ENCODE peak calls at places on chromosomes 5 and 9, in five cellular contexts. T is activated T-cell treated with anti-CD3 and anti-CD28 coated beads for 48 hours; D is effector memory CD8-positive, alpha-beta T cell; H is stimulated activated CD4-positive, alpha-beta T cell treated with anti-CD3 and anti-CD28 coated beads, TNF-alpha, amount 100 ng/mL, for 1 hour; P is HEK293T. V is an unnamed sample.

GRCh38 chr5:172502969-172503368 is 48.6 kb upstream of the SH3PXD2B start:
- DNase-seq in T (no peak), D (no peak), H (no peak), P (peak), V (no peak)

GRCh38 chr5:137734962-137735530 is 843 bp downstream of the KLHL3 start:
- DNase-seq in T (no peak), D (no peak), H (no peak), P (no peak), V (peak)

GRCh38 chr9:83070257-83070656 is 7.3 kb upstream of the RASEF start:
- DNase-seq in T (no peak), D (no peak), H (no peak), P (no peak), V (no peak)

GRCh38 chr9:34484678-34485077 is 26.1 kb downstream of the DNAI1 start:
- DNase-seq in T (no peak), D (no peak), H (no peak), P (no peak), V (no peak)

GRCh38 chr5:92309336-92309991 is 926.3 kb upstream of the ARRDC3 start:
- DNase-seq in T (no peak), D (no peak), H (no peak), P (peak), V (peak)

GRCh38 chr9:85662558-85662957 is 79.2 kb downstream of the AGTPBP1 start:
- DNase-seq in T (no peak), D (no peak), H (no peak), P (no peak), V (peak)

GRCh38 chr5:96509313-96509712 is 76.3 kb upstream of the PCSK1 start:
- DNase-seq in T (no peak), D (no peak), H (no peak), P (no peak), V (peak)

GRCh38 chr5:71719092-71719964 is at the start of gene CARTPT:
- DNase-seq in T (no peak), D (no peak), H (no peak), P (no peak), V (peak)

GRCh38 chr9:72460342-72461312 is 60.8 kb upstream of the TMC1 start:
- DNase-seq in T (no peak), D (no peak), H (no peak), P (no peak), V (no peak)

GRCh38 chr5:112016980-112017379 is 260.0 kb upstream of the NREP start:
- DNase-seq in T (no peak), D (no peak), H (no peak), P (no peak), V (no peak)

GRCh38 chr9:71509054-71509453 is 259.3 kb downstream of the CEMIP2 start:
- DNase-seq in T (no peak), D (no peak), H (no peak), P (no peak), V (no peak)

GRCh38 chr5:112848116-112848811 is 12.8 kb upstream of the SRP19 start:
- DNase-seq in T (no peak), D (no peak), H (no peak), P (peak), V (peak)

GRCh38 chr5:30197662-30198061 is 995.8 kb upstream of the CDH6 start:
- DNase-seq in T (no peak), D (no peak), H (no peak), P (no peak), V (no peak)

GRCh38 chr5:90996089-90996488 is 387.0 kb downstream of the ARRDC3 start:
- DNase-seq in T (no peak), D (no peak), H (no peak), P (no peak), V (no peak)

GRCh38 chr9:116632990-116633441 is 54.1 kb upstream of the TRIM32 start:
- DNase-seq in T (no peak), D (no peak), H (no peak), P (no peak), V (peak)

GRCh38 chr5:142894749-142895148 is 124.6 kb downstream of the ARHGAP26 start:
- DNase-seq in T (no peak), D (no peak), H (no peak), P (no peak), V (peak)

GRCh38 chr5:178318382-178318781 is 85.8 kb upstream of the PHYKPL start:
- DNase-seq in T (no peak), D (no peak), H (no peak), P (no peak), V (no peak)

GRCh38 chr5:173498286-173498685 is 118.2 kb downstream of the BOD1 start:
- DNase-seq in T (no peak), D (no peak), H (no peak), P (no peak), V (peak)

GRCh38 chr9:131120620-131121228 is 4.7 kb upstream of the NUP214 start:
- DNase-seq in T (no peak), D (no peak), H (no peak), P (no peak), V (no peak)

GRCh38 chr9:117459941-117460340 is 45.1 kb upstream of the ASTN2 start:
- DNase-seq in T (no peak), D (no peak), H (no peak), P (no peak), V (no peak)

GRCh38 chr9:134619456-134619982 is 22.1 kb upstream of the COL5A1 start:
- DNase-seq in T (no peak), D (no peak), H (no peak), P (no peak), V (no peak)

GRCh38 chr5:113446358-113446927 is 11.7 kb upstream of the TSSK1B start:
- DNase-seq in T (no peak), D (no peak), H (no peak), P (no peak), V (no peak)

GRCh38 chr5:16034640-16035039 is 145.0 kb downstream of the MARCHF11 start:
- DNase-seq in T (no peak), D (no peak), H (no peak), P (no peak), V (no peak)

GRCh38 chr5:1101991-1102713 is 9.7 kb downstream of the SLC12A7 start:
- DNase-seq in T (no peak), D (no peak), H (no peak), P (no peak), V (peak)

GRCh38 chr5:40089269-40089668 is 590.4 kb upstream of the PTGER4 start:
- DNase-seq in T (no peak), D (no peak), H (no peak), P (no peak), V (peak)

GRCh38 chr5:147532157-147532556 is 22.3 kb upstream of the DPYSL3 start:
- DNase-seq in T (no peak), D (no peak), H (no peak), P (no peak), V (no peak)

GRCh38 chr5:68711311-68712200 is 382.3 kb upstream of the SLC30A5 start:
- DNase-seq in T (no peak), D (no peak), H (no peak), P (no peak), V (no peak)

GRCh38 chr5:142222235-142222880 is 102.5 kb downstream of the SPRY4 start:
- DNase-seq in T (no peak), D (no peak), H (no peak), P (no peak), V (no peak)

GRCh38 chr5:372911-373709 is 51.6 kb downstream of the AHRR start:
- DNase-seq in T (no peak), D (no peak), H (no peak), P (peak), V (peak)

GRCh38 chr5:30594331-30594730 is 599.2 kb upstream of the CDH6 start:
- DNase-seq in T (no peak), D (no peak), H (no peak), P (no peak), V (no peak)

GRCh38 chr9:134136117-134136996 is 475 bp downstream of the WDR5 start:
- DNase-seq in T (peak), D (no peak), H (no peak), P (peak), V (peak)

GRCh38 chr5:10789726-10790125 is 28.7 kb upstream of the DAP start:
- DNase-seq in T (no peak), D (no peak), H (no peak), P (no peak), V (peak)

GRCh38 chr5:139912158-139912557 is 116.5 kb downstream of the PSD2 start:
- DNase-seq in T (no peak), D (no peak), H (no peak), P (no peak), V (no peak)

GRCh38 chr9:120080781-120081180 is 499.2 kb downstream of the CDK5RAP2 start:
- DNase-seq in T (no peak), D (no peak), H (no peak), P (no peak), V (no peak)

GRCh38 chr9:87570000-87570834 is 72.5 kb downstream of the DAPK1 start:
- DNase-seq in T (no peak), D (no peak), H (no peak), P (no peak), V (no peak)

GRCh38 chr5:154506049-154506715 is 28.2 kb upstream of the HAND1 start:
- DNase-seq in T (no peak), D (no peak), H (no peak), P (no peak), V (no peak)

GRCh38 chr5:28369418-28369817 is 1331.0 kb upstream of the CDH9 start:
- DNase-seq in T (no peak), D (no peak), H (no peak), P (no peak), V (no peak)

V was measured in fibroblast of pulmonary artery.